ENCODE peak calls at places on chromosomes 4 and X, in seven cellular contexts. H is substantia nigra, S is EH, L is skeletal muscle cell, Z is NCI-H510A, Q is LHCN-M2, U is COR-L47. B is an unnamed sample.
A peak's percentile ranks its signal among the peaks of the same experiment; 100 is the strongest.

GRCh38 chr4:150818661-150819060 is 196.4 kb downstream of the LRBA start:
- DNase-seq in U (no peak), Q (peak; percentile 10), S (peak; percentile 59), H (no peak), Z (no peak), L (peak; percentile 35), B (no peak)

GRCh38 chr4:6222761-6223292 is 22.5 kb upstream of the JAKMIP1 start:
- DNase-seq in L (no peak), S (no peak), U (no peak), Q (no peak), H (no peak), Z (no peak), B (no peak)

GRCh38 chr4:93710101-93710846 is 118.3 kb upstream of the ATOH1 start:
- DNase-seq in L (no peak), S (no peak), U (peak; percentile 3), Q (no peak), Z (peak; percentile 3), H (no peak), B (no peak)

GRCh38 chr4:128635141-128635911 is 174.2 kb upstream of the JADE1 start:
- DNase-seq in S (peak; percentile 34), L (no peak), U (peak; percentile 68), H (peak; percentile 8), Z (peak; percentile 54), Q (peak; percentile 34), B (no peak)

GRCh38 chrX:14936561-14936960 is 63.3 kb downstream of the MOSPD2 start:
- DNase-seq in Z (no peak), L (no peak), S (peak; percentile 84), H (no peak), Q (peak; percentile 63), U (no peak), B (no peak)

GRCh38 chr4:145679520-145679919 is 426 bp upstream of the C4orf51 start:
- DNase-seq in S (peak; percentile 89), U (peak; percentile 82), L (peak; percentile 78), Q (peak; percentile 96), H (no peak), Z (peak; percentile 63), B (no peak)

GRCh38 chr4:40238700-40239548 is 42.1 kb downstream of the RHOH start:
- DNase-seq in U (no peak), Z (no peak), Q (no peak), L (no peak), H (no peak), S (no peak), B (no peak)

GRCh38 chrX:119695535-119696050 is 2.6 kb upstream of the SEPTIN6 start:
- DNase-seq in Z (no peak), S (no peak), H (no peak), Q (no peak), L (no peak), U (no peak), B (no peak)

GRCh38 chr4:30952526-30953219 is 232.5 kb downstream of the PCDH7 start:
- DNase-seq in H (no peak), Z (no peak), S (no peak), L (no peak), U (no peak), Q (no peak), B (no peak)

GRCh38 chr4:46994007-46994405 is 625 bp upstream of the GABRA4 start:
- DNase-seq in H (no peak), L (no peak), Q (no peak), S (no peak), U (no peak), Z (no peak), B (no peak)

GRCh38 chrX:119654112-119654531 is 38.8 kb downstream of the SEPTIN6 start:
- DNase-seq in L (peak; percentile 86), S (peak; percentile 59), U (no peak), Z (no peak), H (no peak), Q (no peak), B (no peak)

GRCh38 chrX:119647552-119648420 is 41.6 kb upstream of the NKRF start:
- DNase-seq in U (no peak), Q (no peak), S (no peak), Z (no peak), H (no peak), L (no peak), B (no peak)

GRCh38 chr4:139042981-139043460 is 27.4 kb downstream of the NOCT start:
- DNase-seq in H (no peak), S (no peak), Z (no peak), U (no peak), Q (no peak), L (no peak), B (no peak)

GRCh38 chrX:35040871-35041270 is 98.3 kb downstream of the FAM47B start:
- DNase-seq in Z (no peak), S (peak; percentile 59), Q (peak; percentile 32), H (no peak), L (no peak), U (no peak), B (no peak)

GRCh38 chr4:139887378-139887801 is 221.8 kb downstream of the MGST2 start:
- DNase-seq in H (no peak), Z (no peak), L (no peak), S (peak; percentile 14), U (no peak), Q (peak; percentile 27), B (no peak)

GRCh38 chr4:72390409-72390808 is 178.6 kb downstream of the ADAMTS3 start:
- DNase-seq in H (no peak), S (peak; percentile 74), Q (peak; percentile 8), U (no peak), L (no peak), Z (no peak), B (no peak)

GRCh38 chrX:19670321-19670750 is 155.0 kb upstream of the MAP3K15 start:
- DNase-seq in U (no peak), H (no peak), Z (no peak), L (no peak), S (no peak), Q (peak; percentile 18), B (no peak)

GRCh38 chr4:124459922-124460301 is 252.6 kb downstream of the ANKRD50 start:
- DNase-seq in S (no peak), Q (peak; percentile 36), H (no peak), U (no peak), Z (no peak), L (no peak), B (no peak)

GRCh38 chrX:17621566-17622270 is 115.6 kb upstream of the SCML1 start:
- DNase-seq in Q (no peak), Z (no peak), L (no peak), H (no peak), U (no peak), S (peak; percentile 14), B (no peak)

GRCh38 chr4:98828801-98829200 is 100.1 kb downstream of the EIF4E start:
- DNase-seq in U (no peak), Q (peak; percentile 37), S (peak; percentile 25), H (no peak), L (no peak), Z (no peak), B (no peak)

GRCh38 chrX:47191806-47192401 is 1.7 kb upstream of the UBA1 start:
- DNase-seq in Z (no peak), L (no peak), H (no peak), S (no peak), U (no peak), Q (no peak), B (peak; percentile 46)

GRCh38 chr4:1290165-1290977 is 680 bp downstream of the MAEA start:
- DNase-seq in L (no peak), Z (no peak), Q (no peak), U (no peak), S (peak; percentile 25), H (no peak), B (no peak)

GRCh38 chrX:44643723-44644122 is 101.1 kb upstream of the FUNDC1 start:
- DNase-seq in U (no peak), H (no peak), Q (no peak), L (no peak), Z (no peak), S (no peak), B (no peak)

GRCh38 chr4:2934077-2934812 is 29.0 kb downstream of the NOP14 start:
- DNase-seq in Q (peak; percentile 57), S (peak; percentile 56), Z (no peak), L (no peak), H (no peak), U (no peak), B (peak; percentile 90)

GRCh38 chr4:151276787-151277557 is at the start of gene PRSS48:
- DNase-seq in L (peak; percentile 4), Q (peak; percentile 54), S (peak; percentile 65), Z (no peak), U (peak; percentile 31), H (peak; percentile 45), B (peak; percentile 78)

GRCh38 chr4:105923507-105924238 is 28.4 kb downstream of the NPNT start:
- DNase-seq in S (peak; percentile 46), U (no peak), Q (peak; percentile 81), L (peak; percentile 76), Z (no peak), H (no peak), B (no peak)

GRCh38 chrX:122269243-122269781 is 914.8 kb upstream of the GRIA3 start:
- DNase-seq in L (no peak), Q (no peak), H (no peak), U (no peak), Z (no peak), S (peak; percentile 65), B (no peak)

GRCh38 chr4:86043755-86044592 is 315.9 kb downstream of the MAPK10 start:
- DNase-seq in Z (no peak), S (peak; percentile 67), U (peak; percentile 62), H (no peak), Q (peak; percentile 70), L (no peak), B (no peak)

B was measured in aorta.